ENCODE peak calls at places on chromosome 5, in six cellular contexts. K is AG10803; Q is caudate nucleus; O is stimulated activated CD8-positive, alpha-beta memory T cell treated with anti-CD3 and anti-CD28 coated beads, Interleukin-15, amount 100 ng/mL, for 24 hours; P is tibial nerve; D is germinal center. S is an unnamed sample.

GRCh38 chr5:103259705-103260355 is 1.3 kb downstream of the MACIR start:
- DNase-seq in D (no peak), K (peak; percentile 36), P (peak; percentile 16), Q (peak; percentile 45), O (peak; percentile 2), S (peak; percentile 36)

GRCh38 chr5:96997265-96997859 is 61.5 kb downstream of the LNPEP start:
- DNase-seq in K (peak; percentile 63), D (peak; percentile 19), Q (no peak), P (peak; percentile 16), O (no peak), S (peak; percentile 61)

GRCh38 chr5:61563401-61563800 is 231.3 kb downstream of the ZSWIM6 start:
- DNase-seq in P (no peak), O (no peak), K (no peak), Q (no peak), D (no peak), S (no peak)

GRCh38 chr5:13955896-13956295 is 11.4 kb upstream of the DNAH5 start:
- DNase-seq in P (no peak), O (no peak), D (no peak), K (peak; percentile 40), Q (no peak), S (no peak)

GRCh38 chr5:180439911-180440769 is 54.0 kb upstream of the CNOT6 start:
- DNase-seq in D (no peak), Q (no peak), K (no peak), O (no peak), P (no peak), S (no peak)

GRCh38 chr5:133884525-133885311 is 83.7 kb downstream of the C5orf15 start:
- DNase-seq in P (no peak), D (no peak), K (no peak), Q (no peak), O (no peak), S (no peak)

GRCh38 chr5:77292026-77292757 is 81.7 kb downstream of the PDE8B start:
- DNase-seq in D (no peak), O (no peak), K (peak; percentile 84), P (no peak), Q (no peak), S (no peak)

GRCh38 chr5:169970911-169971436 is 9.3 kb downstream of the INSYN2B start:
- DNase-seq in P (peak; percentile 6), O (no peak), Q (no peak), D (no peak), K (peak; percentile 84), S (peak; percentile 49)

GRCh38 chr5:146079695-146080361 is 25.5 kb downstream of the PLAC8L1 start:
- DNase-seq in Q (no peak), K (peak; percentile 29), P (no peak), D (no peak), O (no peak), S (peak; percentile 23)

GRCh38 chr5:136285501-136285900 is 79.8 kb downstream of the TRPC7 start:
- DNase-seq in D (no peak), K (peak; percentile 6), O (no peak), Q (no peak), P (no peak), S (no peak)

GRCh38 chr5:135930949-135931295 is 23.9 kb downstream of the LECT2 start:
- DNase-seq in K (no peak), Q (no peak), P (no peak), D (no peak), O (no peak), S (no peak)